ENCODE peak calls at places on chromosomes 3 and 15, in five cellular contexts. V is SK-N-SH, C is endothelial cell of umbilical vein, M is hepatocyte, E is PC-9. K is an unnamed sample.

GRCh38 chr15:95605098-95605497 is 725.4 kb upstream of the NR2F2 start:
- DNase-seq in C (no peak), M (no peak), E (no peak), V (no peak), K (no peak)

GRCh38 chr3:146072824-146073223 is 88.2 kb downstream of the PLOD2 start:
- DNase-seq in C (no peak), E (no peak), M (no peak), V (no peak), K (no peak)

GRCh38 chr3:185152433-185153169 is at the start of gene C3orf70:
- DNase-seq in C (peak; percentile 40), V (peak; percentile 88), E (peak; percentile 26), M (peak; percentile 74), K (peak; percentile 15)

GRCh38 chr3:159978353-159978752 is 10.3 kb upstream of the IL12A start:
- DNase-seq in V (peak; percentile 13), C (no peak), E (no peak), M (peak; percentile 65), K (no peak)

GRCh38 chr3:60140160-60140559 is 1090.3 kb upstream of the CFAP20DC start:
- DNase-seq in C (no peak), E (no peak), M (no peak), V (no peak), K (no peak)

GRCh38 chr15:100041380-100041779 is 300.4 kb downstream of the ADAMTS17 start:
- DNase-seq in E (no peak), V (no peak), M (no peak), C (no peak), K (no peak)

GRCh38 chr15:68354923-68355322 is 77.0 kb downstream of the ITGA11 start:
- DNase-seq in E (peak; percentile 36), V (no peak), C (no peak), M (peak; percentile 63), K (peak; percentile 92)

GRCh38 chr15:69400850-69401249 is 13.3 kb upstream of the KIF23 start:
- DNase-seq in M (no peak), C (no peak), V (no peak), E (no peak), K (peak; percentile 23)

GRCh38 chr3:48408823-48409281 is 21.0 kb downstream of the PLXNB1 start:
- DNase-seq in C (no peak), V (peak; percentile 24), E (no peak), M (no peak), K (no peak)

GRCh38 chr3:20343790-20344189 is 157.8 kb upstream of the SGO1 start:
- DNase-seq in M (no peak), E (no peak), V (no peak), C (no peak), K (no peak)

GRCh38 chr3:56800373-56801150 is 1.2 kb downstream of the ARHGEF3 start:
- DNase-seq in C (peak; percentile 60), M (no peak), E (no peak), V (no peak), K (peak; percentile 15)

GRCh38 chr15:25182736-25183445 is 228.1 kb downstream of the SNRPN start:
- DNase-seq in V (no peak), M (no peak), E (no peak), C (no peak), K (no peak)

GRCh38 chr3:113117511-113118302 is 93.7 kb upstream of the BOC start:
- DNase-seq in C (peak; percentile 31), E (no peak), V (no peak), M (peak; percentile 21), K (no peak)

GRCh38 chr15:72616491-72617210 is 37.8 kb upstream of the GOLGA6B start:
- DNase-seq in E (no peak), M (no peak), C (no peak), V (no peak), K (no peak)

GRCh38 chr3:128006471-128007424 is 45.5 kb upstream of the SEC61A1 start:
- DNase-seq in V (peak; percentile 49), M (no peak), C (no peak), E (no peak), K (no peak)

GRCh38 chr15:60945196-60945595 is 283.9 kb downstream of the RORA start:
- DNase-seq in V (peak; percentile 87), C (peak; percentile 70), E (no peak), M (no peak), K (no peak)

GRCh38 chr15:71761649-71762048 is 48.7 kb upstream of the NR2E3 start:
- DNase-seq in V (no peak), C (peak; percentile 84), M (peak; percentile 73), E (peak; percentile 79), K (peak; percentile 95)

GRCh38 chr3:129599607-129600006 is 6.9 kb downstream of the PLXND1 start:
- DNase-seq in E (no peak), V (no peak), M (no peak), C (peak; percentile 94), K (peak; percentile 2)

GRCh38 chr15:67106764-67107013 is 41.3 kb downstream of the SMAD3 start:
- DNase-seq in C (no peak), M (no peak), V (no peak), E (no peak), K (no peak)

GRCh38 chr15:29942144-29942543 is 119.9 kb upstream of the TJP1 start:
- DNase-seq in C (no peak), V (peak; percentile 22), E (no peak), M (no peak), K (peak; percentile 35)

GRCh38 chr15:65333441-65333820 is 29.0 kb downstream of the RNU5B-1 start:
- DNase-seq in M (no peak), C (no peak), V (peak; percentile 21), E (no peak), K (no peak)

GRCh38 chr15:41774873-41775417 is 661 bp downstream of the MAPKBP1 start:
- DNase-seq in V (no peak), M (peak; percentile 11), C (no peak), E (no peak), K (no peak)

GRCh38 chr15:68218331-68218730 is 11.2 kb downstream of the CLN6 start:
- DNase-seq in E (no peak), C (no peak), M (no peak), V (no peak), K (no peak)

GRCh38 chr15:50051811-50052419 is 67.1 kb downstream of the ATP8B4 start:
- DNase-seq in E (peak; percentile 32), V (peak; percentile 52), M (peak; percentile 83), C (peak; percentile 50), K (peak; percentile 87)

GRCh38 chr15:90362936-90363212 is 10.8 kb downstream of the ZNF774 start:
- DNase-seq in V (no peak), E (peak; percentile 21), M (peak; percentile 48), C (peak; percentile 53), K (peak; percentile 61)

GRCh38 chr3:65992106-65992505 is 46.6 kb downstream of the MAGI1 start:
- DNase-seq in V (no peak), C (peak; percentile 42), M (no peak), E (no peak), K (no peak)

GRCh38 chr3:179768080-179768479 is 115.2 kb downstream of the USP13 start:
- DNase-seq in V (peak; percentile 79), M (peak; percentile 64), E (peak; percentile 36), C (peak; percentile 43), K (peak; percentile 90)

GRCh38 chr3:148718982-148719862 is 21.5 kb downstream of the AGTR1 start:
- DNase-seq in V (no peak), E (no peak), C (no peak), M (peak; percentile 21), K (peak; percentile 26)

DNA sequence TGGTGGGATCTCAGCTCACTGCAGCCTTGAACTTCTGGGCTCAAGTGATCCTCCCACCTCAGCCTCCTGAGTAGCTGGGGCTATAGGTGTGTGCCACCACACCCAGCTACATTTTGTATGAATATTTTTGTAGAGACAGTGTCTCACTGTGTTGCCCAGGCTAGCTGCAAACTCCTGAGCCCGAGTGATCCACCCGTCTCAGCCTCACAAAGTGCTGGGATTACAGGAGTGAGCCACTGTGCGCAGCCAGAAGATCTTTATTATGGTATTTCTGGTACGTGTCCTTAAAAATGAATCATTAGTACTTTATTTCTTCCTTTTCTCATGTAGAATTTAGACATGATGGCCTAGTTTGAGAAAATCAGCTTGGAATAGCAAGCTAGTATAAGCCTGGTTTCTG is 153.3 kb downstream of the BCHE start:
- DNase-seq in C (no peak), V (no peak), M (no peak), E (no peak), K (peak; percentile 15)
- H3K4me2 ChIP-seq in C (no peak overlapping the region), V (peak overlapping the region; percentile 66), M (no peak overlapping the region), E (peak overlapping the region; percentile 47), K (peak overlapping the region; percentile 77)

GRCh38 chr15:40160689-40161688 is at the start of gene BUB1B:
- DNase-seq in E (peak; percentile 92), M (peak; percentile 94), C (peak; percentile 96), V (peak; percentile 90), K (peak; percentile 98)
- H4K20me1 ChIP-seq in E (no peaks in the 10 kb centered on the region), M (no peaks in the 10 kb centered on the region), C (no peaks in the 10 kb centered on the region), V (no peaks in the 10 kb centered on the region), K (peaks cover 18% of the 10 kb centered on the region)

DNA sequence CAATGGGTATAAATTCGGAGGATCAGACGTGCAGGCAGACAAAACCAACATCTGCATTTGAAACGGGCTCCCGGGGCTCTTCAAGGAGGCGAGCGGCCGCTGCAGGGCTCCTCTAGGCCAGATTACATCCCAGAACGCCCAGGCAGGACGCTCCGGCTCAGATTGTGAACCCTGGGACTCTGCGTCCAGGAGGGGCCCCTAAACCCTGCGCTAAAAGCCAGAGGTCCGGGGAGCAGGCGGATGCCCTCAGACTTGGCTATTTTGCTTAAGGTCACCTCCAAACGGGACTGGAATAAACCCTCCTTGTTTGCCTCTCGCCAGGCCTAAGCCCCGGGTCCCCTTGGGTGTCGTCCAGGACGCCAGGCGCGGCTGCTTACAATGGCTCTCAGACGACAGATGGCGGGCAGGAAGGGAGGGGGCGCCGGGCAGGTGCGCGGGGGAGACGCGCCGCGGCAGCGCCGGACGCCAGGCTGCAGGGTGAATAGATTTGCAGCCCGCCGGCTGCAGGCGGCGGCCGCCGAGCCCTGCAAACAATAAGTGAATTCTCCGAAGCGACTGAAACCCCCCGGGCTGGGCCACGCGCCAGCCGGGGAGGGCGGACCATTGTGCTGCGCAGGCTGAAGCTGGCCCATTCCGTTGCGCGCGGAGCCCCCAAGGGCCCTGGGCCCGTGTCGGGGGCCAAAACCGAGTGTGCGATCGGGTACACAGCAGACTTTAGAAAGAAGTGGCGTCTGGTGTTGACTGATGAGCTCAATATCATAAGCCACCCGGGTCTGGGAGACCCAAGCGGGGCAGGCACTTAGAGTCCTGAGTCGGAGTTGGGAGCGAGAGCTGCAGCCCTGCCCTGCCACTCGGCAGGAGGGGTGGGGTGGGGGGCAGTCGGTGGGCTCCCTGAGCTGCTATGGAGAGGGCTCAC is 32.3 kb upstream of the AMOTL2 start:
- DNase-seq in M (peak; percentile 48), V (peak; percentile 82), C (peak; percentile 28), E (peak; percentile 13), K (no peak)
- H3K4me2 ChIP-seq in M (peak overlapping the region; percentile 97), V (no peak overlapping the region), C (peak overlapping the region; percentile 28), E (no peak overlapping the region), K (no peak overlapping the region)

DNA sequence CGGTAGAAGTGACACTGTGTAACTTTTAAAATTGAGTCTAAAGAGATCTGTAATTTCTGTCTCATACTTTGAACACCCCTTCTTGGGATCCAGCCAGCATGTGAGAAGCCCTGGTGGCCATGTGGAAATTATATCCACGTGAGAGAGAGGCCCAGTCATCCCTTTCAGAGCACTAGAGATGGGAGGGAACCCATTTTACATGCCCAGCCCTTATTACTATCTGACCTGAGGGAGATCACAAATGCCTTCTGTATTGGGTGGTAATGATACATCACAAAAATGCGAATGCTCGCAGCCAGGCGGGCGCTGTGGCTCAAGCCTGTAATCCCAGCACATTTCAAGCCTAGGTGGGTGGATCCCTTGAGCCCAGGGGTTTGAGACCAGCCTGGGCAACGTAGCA is 27.3 kb upstream of the TRAK1 start:
- DNase-seq in C (no peak), V (peak; percentile 51), M (no peak), E (no peak), K (no peak)
- H4K20me1 ChIP-seq in C (no peaks in the 10 kb centered on the region), V (no peaks in the 10 kb centered on the region), M (no peaks in the 10 kb centered on the region), E (no peaks in the 10 kb centered on the region), K (no peaks in the 10 kb centered on the region)

K was measured in PC-3.